ENCODE peak calls at places on chromosomes 5 and 9, in six cellular contexts. N is mesendoderm, H is brain microvascular endothelial cell, A is HEK293T, T is Right ventricle myocardium superior, Y is hippocampal formation. U is an unnamed sample.

GRCh38 chr5:108078345-108078744 is 303.6 kb downstream of the FBXL17 start:
- DNase-seq in N (peak; percentile 60), H (no peak), A (no peak), T (no peak), Y (no peak), U (no peak)

GRCh38 chr9:8652282-8652681 is 852.7 kb upstream of the DMAC1 start:
- DNase-seq in N (no peak), H (no peak), A (no peak), T (no peak), Y (no peak), U (no peak)

GRCh38 chr5:175483337-175483736 is 5.0 kb downstream of the SFXN1 start:
- DNase-seq in N (peak; percentile 59), H (no peak), A (no peak), T (no peak), Y (no peak), U (no peak)

GRCh38 chr5:170192829-170193228 is 40.0 kb upstream of the C5orf58 start:
- DNase-seq in N (no peak), H (no peak), A (no peak), T (no peak), Y (no peak), U (no peak)

GRCh38 chr5:176360894-176361436 is 599 bp downstream of the KIAA1191 start:
- DNase-seq in N (peak; percentile 50), H (peak; percentile 11), A (peak; percentile 44), T (no peak), Y (no peak), U (peak; percentile 56)

GRCh38 chr5:140868721-140869554 is at the start of gene PCDHA11:
- DNase-seq in N (peak; percentile 84), H (no peak), A (peak; percentile 52), T (no peak), Y (peak; percentile 15), U (peak; percentile 78)

GRCh38 chr5:175380701-175381100 is 63.3 kb downstream of the DRD1 start:
- DNase-seq in N (no peak), H (no peak), A (no peak), T (no peak), Y (no peak), U (no peak)

GRCh38 chr5:344668-345067 is 23.2 kb downstream of the AHRR start:
- DNase-seq in N (no peak), H (no peak), A (no peak), T (no peak), Y (no peak), U (no peak)

GRCh38 chr5:80964491-80964890 is 4.3 kb downstream of the RASGRF2 start:
- DNase-seq in N (no peak), H (no peak), A (no peak), T (no peak), Y (no peak), U (no peak)

GRCh38 chr9:21688108-21689102 is 114.0 kb upstream of the MTAP start:
- DNase-seq in N (no peak), H (peak; percentile 53), A (no peak), T (peak; percentile 45), Y (no peak), U (no peak)

GRCh38 chr5:131672791-131673190 is 37.8 kb upstream of the RAPGEF6 start:
- DNase-seq in N (no peak), H (no peak), A (no peak), T (no peak), Y (no peak), U (no peak)

GRCh38 chr9:70408393-70409040 is 5.9 kb downstream of the KLF9 start:
- DNase-seq in N (peak; percentile 73), H (no peak), A (no peak), T (no peak), Y (no peak), U (no peak)

GRCh38 chr9:36745977-36746376 is 173.3 kb downstream of the MELK start:
- DNase-seq in N (no peak), H (no peak), A (no peak), T (no peak), Y (no peak), U (no peak)

GRCh38 chr5:143791848-143792701 is 19.9 kb upstream of the HMHB1 start:
- DNase-seq in N (no peak), H (no peak), A (no peak), T (no peak), Y (no peak), U (peak; percentile 19)

GRCh38 chr5:170275376-170275994 is 22.1 kb downstream of the LCP2 start:
- DNase-seq in N (no peak), H (no peak), A (no peak), T (no peak), Y (no peak), U (no peak)

GRCh38 chr5:43401827-43402226 is 10.4 kb downstream of the CCL28 start:
- DNase-seq in N (peak; percentile 61), H (no peak), A (peak; percentile 41), T (no peak), Y (no peak), U (peak; percentile 43)

GRCh38 chr5:130845049-130845765 is 319.8 kb downstream of the HINT1 start:
- DNase-seq in N (no peak), H (no peak), A (no peak), T (no peak), Y (no peak), U (no peak)

GRCh38 chr9:4596165-4596922 is 65.8 kb upstream of the PLPP6 start:
- DNase-seq in N (peak; percentile 18), H (no peak), A (no peak), T (no peak), Y (no peak), U (no peak)

GRCh38 chr9:85909390-85909789 is 31.6 kb upstream of the NAA35 start:
- DNase-seq in N (no peak), H (no peak), A (no peak), T (no peak), Y (no peak), U (peak; percentile 27)

GRCh38 chr9:117427357-117427913 is 12.6 kb upstream of the ASTN2 start:
- DNase-seq in N (no peak), H (no peak), A (no peak), T (no peak), Y (no peak), U (no peak)

GRCh38 chr9:21813575-21814473 is 11.4 kb downstream of the MTAP start:
- DNase-seq in N (peak; percentile 73), H (peak; percentile 83), A (peak; percentile 60), T (peak; percentile 44), Y (peak; percentile 37), U (peak; percentile 83)

U was measured in NCI-H82.